ENCODE peak calls at places on chromosomes 2 and 18, in five cellular contexts. A is prostate gland, F is left ventricle myocardium inferior, R is mucosa of descending colon, W is Panc1. S is an unnamed sample.

GRCh38 chr2:238724728-238725127 is 123.2 kb upstream of the TWIST2 start:
- DNase-seq in A (no peak), F (no peak), R (no peak), W (no peak), S (no peak)

GRCh38 chr2:7880561-7880960 is 801.3 kb upstream of the ID2 start:
- DNase-seq in A (no peak), F (no peak), R (no peak), W (no peak), S (no peak)

GRCh38 chr2:172279843-172280242 is 147.5 kb upstream of the ITGA6 start:
- DNase-seq in A (no peak), F (no peak), R (no peak), W (no peak), S (no peak)

GRCh38 chr2:236665572-236666118 is 96.0 kb downstream of the ACKR3 start:
- DNase-seq in A (no peak), F (no peak), R (no peak), W (no peak), S (no peak)

GRCh38 chr18:27901424-27902226 is 275.3 kb downstream of the CDH2 start:
- DNase-seq in A (no peak), F (no peak), R (no peak), W (no peak), S (no peak)

GRCh38 chr18:48023334-48024008 is 93.0 kb upstream of the SMAD2 start:
- DNase-seq in A (peak), F (no peak), R (peak), W (no peak), S (peak)

GRCh38 chr2:196510246-196510645 is 129.3 kb upstream of the CCDC150 start:
- DNase-seq in A (no peak), F (no peak), R (no peak), W (no peak), S (no peak)

GRCh38 chr2:51297488-51297887 is 265.6 kb upstream of the NRXN1 start:
- DNase-seq in A (no peak), F (no peak), R (no peak), W (no peak), S (no peak)

GRCh38 chr2:152508446-152508845 is 173.5 kb downstream of the FMNL2 start:
- DNase-seq in A (no peak), F (no peak), R (no peak), W (no peak), S (peak)

GRCh38 chr2:137826373-137827372 is 137.6 kb upstream of the HNMT start:
- DNase-seq in A (no peak), F (no peak), R (no peak), W (no peak), S (no peak)

GRCh38 chr2:106269591-106270291 is 75.6 kb upstream of the UXS1 start:
- DNase-seq in A (peak), F (peak), R (peak), W (no peak), S (no peak)

GRCh38 chr2:177906041-177906718 is 166.4 kb downstream of the PDE11A start:
- DNase-seq in A (no peak), F (no peak), R (peak), W (peak), S (peak)

GRCh38 chr2:200585730-200586643 is at the start of gene AOX1:
- DNase-seq in A (peak), F (peak), R (peak), W (no peak), S (peak)

GRCh38 chr18:79912994-79913831 is 38.2 kb downstream of the SLC66A2 start:
- DNase-seq in A (no peak), F (no peak), R (no peak), W (no peak), S (no peak)

GRCh38 chr18:35707674-35708073 is 126.1 kb downstream of the GALNT1 start:
- DNase-seq in A (no peak), F (no peak), R (no peak), W (no peak), S (no peak)

GRCh38 chr2:231552752-231553151 is 22.5 kb upstream of the NMUR1 start:
- DNase-seq in A (no peak), F (no peak), R (no peak), W (no peak), S (no peak)

DNA sequence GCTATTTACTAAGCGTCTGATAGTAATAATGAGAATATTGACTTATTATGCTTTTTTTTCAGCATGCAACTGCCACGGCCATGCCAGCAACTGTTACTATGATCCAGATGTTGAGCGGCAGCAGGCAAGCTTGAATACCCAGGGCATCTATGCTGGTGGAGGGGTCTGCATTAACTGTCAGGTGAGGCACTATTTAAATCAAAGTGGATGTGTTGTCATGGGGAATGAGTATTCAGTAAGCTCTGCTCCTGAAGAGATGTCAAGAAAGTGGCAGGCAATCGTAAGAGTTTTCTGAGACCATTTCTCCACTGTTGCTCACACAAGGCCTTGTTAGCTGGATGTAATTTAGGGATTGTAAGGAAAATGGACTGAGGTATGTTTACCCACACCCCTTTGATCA is 74.1 kb downstream of the LAMA3 start:
- DNase-seq in A (no peak), F (no peak), R (no peak), W (no peak), S (no peak)
- H3K4me3 ChIP-seq in A (no peak), F (no peak), R (no peak), W (no peak), S (no peak)

GRCh38 chr2:164495491-164496223 is 125.6 kb downstream of the GRB14 start:
- DNase-seq in A (no peak), F (no peak), R (peak), W (peak), S (peak)
- TF ChIP-seq CTCF in A (no peak), F (peak), R (no peak), W (peak), S (peak)

DNA sequence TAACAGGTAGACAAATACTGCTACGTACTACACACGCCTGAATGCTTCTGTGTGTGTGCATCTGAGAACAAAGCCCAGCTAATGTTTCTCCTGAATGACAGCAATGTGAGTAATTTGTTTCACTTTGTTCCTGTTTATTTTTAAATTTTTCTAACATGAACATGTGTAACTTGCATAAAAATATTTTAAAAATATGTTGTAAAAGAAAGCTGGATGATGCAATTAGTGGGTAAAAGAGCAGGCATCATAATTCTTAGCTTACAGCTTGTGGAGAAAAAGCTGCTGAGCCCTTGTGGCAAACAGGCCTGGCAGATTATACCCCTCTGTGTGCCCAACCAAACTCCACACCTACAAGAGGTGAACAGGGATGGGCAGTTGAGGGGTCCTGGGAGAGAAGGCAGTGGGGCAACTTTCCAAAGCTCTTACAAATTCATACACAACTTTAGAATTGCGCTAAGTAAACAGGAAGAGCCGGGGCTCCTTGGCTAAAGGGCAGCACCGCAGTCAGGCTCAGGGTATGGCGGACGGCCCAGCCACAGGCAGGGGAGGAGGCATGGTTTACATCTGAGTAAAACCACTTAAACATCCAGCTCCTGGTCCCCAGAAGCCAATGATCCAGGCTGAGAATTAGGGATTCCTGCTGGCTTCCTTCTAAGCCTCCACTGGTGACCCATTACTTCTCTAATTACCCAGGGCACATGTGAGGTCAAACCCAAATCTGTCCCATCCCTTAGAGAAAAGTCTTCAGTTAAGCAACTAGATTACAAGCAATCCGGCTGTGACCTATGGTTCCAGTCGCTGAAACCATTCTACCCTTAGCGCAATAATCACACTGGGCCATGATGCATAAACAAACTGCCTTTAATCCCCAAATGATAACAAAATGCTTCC is 14.0 kb downstream of the PXDN start:
- DNase-seq in A (no peak), F (peak), R (no peak), W (no peak), S (peak)
- H3K4me3 ChIP-seq in A (no peak), F (peak), R (no peak), W (no peak), S (no peak)

GRCh38 chr2:100906131-100906530 is 86.2 kb downstream of the NPAS2 start:
- DNase-seq in A (no peak), F (no peak), R (no peak), W (no peak), S (no peak)

GRCh38 chr2:100900156-100900795 is 80.3 kb downstream of the NPAS2 start:
- DNase-seq in A (no peak), F (no peak), R (no peak), W (no peak), S (no peak)

GRCh38 chr2:100903534-100904258 is 83.8 kb downstream of the NPAS2 start:
- DNase-seq in A (no peak), F (no peak), R (no peak), W (no peak), S (peak)

GRCh38 chr2:100905132-100905805 is 85.3 kb downstream of the NPAS2 start:
- DNase-seq in A (no peak), F (no peak), R (no peak), W (no peak), S (no peak)

DNA sequence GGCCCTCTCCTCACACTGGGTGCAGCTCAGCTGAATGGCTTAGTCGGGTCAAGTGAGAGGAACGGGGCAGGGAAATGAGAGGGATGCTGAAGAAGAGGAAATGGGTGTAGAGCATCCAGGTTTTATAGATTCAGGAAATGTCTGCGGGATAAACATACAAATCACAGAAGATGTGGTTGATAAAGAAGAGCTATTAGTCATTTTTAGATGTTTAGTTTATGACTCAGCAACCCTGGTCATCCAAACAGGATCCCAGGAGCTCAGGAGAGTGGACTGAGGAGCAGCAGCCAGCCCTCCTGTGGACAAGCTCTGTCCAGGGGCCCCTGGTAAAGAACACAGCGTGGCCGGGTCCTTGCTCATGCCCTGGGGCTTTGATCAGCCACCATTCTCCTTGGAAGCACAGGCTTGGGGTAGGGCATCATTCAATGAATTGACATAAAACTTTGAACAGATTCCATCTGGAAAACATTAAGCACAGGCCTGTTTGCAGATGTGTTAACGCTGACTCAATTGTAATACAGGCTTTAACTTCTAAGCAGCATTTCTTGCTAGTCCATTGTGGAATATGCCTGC is 83.0 kb downstream of the NPAS2 start:
- DNase-seq in A (no peak), F (no peak), R (no peak), W (peak), S (peak)
- TF ChIP-seq CTCF in A (no peak), F (no peak), R (no peak), W (no peak), S (peak)

DNA sequence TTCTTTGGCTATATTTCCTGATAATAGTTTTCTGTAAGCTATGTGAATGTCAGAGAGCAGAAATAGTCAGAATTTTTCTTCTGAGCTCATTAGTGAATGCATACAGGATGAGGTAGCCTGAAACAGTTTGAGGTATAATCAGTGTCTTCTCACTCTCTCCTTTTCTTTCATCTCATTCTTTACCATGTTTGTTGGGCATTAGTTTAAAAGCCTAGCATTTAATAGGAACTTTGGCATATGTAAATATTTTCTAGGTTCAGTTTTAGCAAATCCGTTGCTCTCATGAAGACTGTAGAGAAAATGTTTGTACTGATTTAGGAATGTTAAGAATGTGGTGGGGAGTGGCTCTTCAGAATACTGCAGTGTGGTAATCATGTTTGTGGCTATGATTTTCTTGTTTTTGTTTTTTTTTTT is 119.4 kb downstream of the PARD3B start:
- DNase-seq in A (no peak), F (no peak), R (no peak), W (no peak), S (peak)
- H3K4me3 ChIP-seq in A (no peak), F (no peak), R (no peak), W (no peak), S (no peak)

GRCh38 chr2:215920244-215921100 is 92.9 kb downstream of the MREG start:
- DNase-seq in A (peak), F (peak), R (peak), W (peak), S (peak)
- TF ChIP-seq CTCF in A (peak), F (peak), R (peak), W (peak), S (peak)